ENCODE peak calls at places on chromosomes 3 and 15, in four cellular contexts. K is lower leg skin, Z is endothelial cell, W is HFF-Myc. M is an unnamed sample.

GRCh38 chr3:134333522-134334181 is 40.6 kb downstream of the AMOTL2 start:
- DNase-seq in K (peak), Z (no peak), W (no peak), M (peak)

GRCh38 chr3:128278761-128279593 is 125.7 kb downstream of the EEFSEC start:
- DNase-seq in Z (peak), K (peak), W (peak), M (no peak)

GRCh38 chr3:151268267-151269235 is 9.8 kb downstream of the P2RY14 start:
- DNase-seq in K (no peak), W (no peak), Z (no peak), M (no peak)

GRCh38 chr3:141246958-141247301 is 15.3 kb downstream of the PXYLP1 start:
- DNase-seq in K (peak), W (no peak), Z (no peak), M (no peak)

GRCh38 chr3:2876362-2876761 is 233.8 kb downstream of the IL5RA start:
- DNase-seq in Z (no peak), W (no peak), K (no peak), M (no peak)

GRCh38 chr3:184524981-184525336 is 36.6 kb upstream of the EPHB3 start:
- DNase-seq in Z (no peak), W (no peak), K (no peak), M (no peak)

GRCh38 chr3:196287066-196287404 is 491 bp downstream of the PCYT1A start:
- DNase-seq in K (no peak), W (no peak), Z (no peak), M (no peak)

GRCh38 chr3:65844370-65844769 is 194.3 kb downstream of the MAGI1 start:
- DNase-seq in K (no peak), Z (no peak), W (no peak), M (no peak)

GRCh38 chr3:120348065-120348980 is 831 bp downstream of the LRRC58 start:
- DNase-seq in Z (no peak), K (peak), W (no peak), M (peak)

GRCh38 chr3:195752066-195752465 is 31.3 kb downstream of the MUC20 start:
- DNase-seq in K (no peak), W (no peak), Z (no peak), M (no peak)

GRCh38 chr3:117045143-117045542 is 335.6 kb downstream of the TUSC7 start:
- DNase-seq in Z (no peak), K (no peak), W (no peak), M (peak)

GRCh38 chr3:197349368-197349767 is 51.0 kb upstream of the DLG1 start:
- DNase-seq in W (no peak), Z (no peak), K (no peak), M (no peak)

GRCh38 chr15:70559223-70559823 is 204.0 kb downstream of the UACA start:
- DNase-seq in Z (peak), W (no peak), K (peak), M (peak)

GRCh38 chr3:136882575-136882974 is 20.6 kb downstream of the NCK1 start:
- DNase-seq in Z (no peak), W (no peak), K (no peak), M (no peak)

GRCh38 chr15:61794881-61795280 is 265.4 kb downstream of the VPS13C start:
- DNase-seq in Z (no peak), K (no peak), W (no peak), M (no peak)

GRCh38 chr3:111882799-111883198 is 23.7 kb downstream of the PHLDB2 start:
- DNase-seq in K (no peak), W (no peak), Z (no peak), M (no peak)

GRCh38 chr3:182138388-182138787 is 426.7 kb downstream of the SOX2 start:
- DNase-seq in Z (no peak), W (no peak), K (no peak), M (no peak)

GRCh38 chr15:71207141-71207540 is 91.9 kb downstream of the THSD4 start:
- DNase-seq in W (no peak), K (peak), Z (no peak), M (no peak)

GRCh38 chr3:62757045-62757444 is 118.2 kb downstream of the CADPS start:
- DNase-seq in Z (no peak), K (no peak), W (no peak), M (no peak)

GRCh38 chr3:20141841-20142240 is 44.2 kb downstream of the SGO1 start:
- DNase-seq in K (no peak), Z (no peak), W (no peak), M (peak)

GRCh38 chr3:108406661-108407206 is 103.7 kb downstream of the MYH15 start:
- DNase-seq in W (peak), Z (peak), K (no peak), M (no peak)

GRCh38 chr15:68721886-68722285 is 98.8 kb downstream of the ANP32A start:
- DNase-seq in Z (no peak), W (no peak), K (no peak), M (no peak)

GRCh38 chr3:39361252-39361927 is 21.8 kb upstream of the SLC25A38 start:
- DNase-seq in K (no peak), Z (no peak), W (no peak), M (no peak)

GRCh38 chr3:113117511-113118302 is 93.7 kb upstream of the BOC start:
- DNase-seq in W (no peak), Z (no peak), K (no peak), M (no peak)

GRCh38 chr3:170257145-170257544 is 34.9 kb downstream of the PRKCI start:
- DNase-seq in K (no peak), Z (no peak), W (no peak), M (no peak)

GRCh38 chr3:132984181-132984580 is 54.0 kb upstream of the TMEM108 start:
- DNase-seq in W (no peak), Z (no peak), K (no peak), M (peak)

GRCh38 chr3:98986073-98986472 is 84.6 kb upstream of the DCBLD2 start:
- DNase-seq in Z (peak), W (peak), K (no peak), M (no peak)

GRCh38 chr3:141239551-141240281 is 8.1 kb downstream of the PXYLP1 start:
- DNase-seq in W (no peak), K (peak), Z (no peak), M (no peak)

GRCh38 chr15:51283026-51283425 is 55.4 kb downstream of the CYP19A1 start:
- DNase-seq in Z (no peak), W (no peak), K (no peak), M (no peak)

GRCh38 chr3:50194903-50195500 is 3.6 kb downstream of the GNAT1 start:
- DNase-seq in K (no peak), W (no peak), Z (no peak), M (no peak)

GRCh38 chr15:45857295-45857694 is 222.5 kb downstream of the SQOR start:
- DNase-seq in K (no peak), Z (no peak), W (no peak), M (no peak)

GRCh38 chr3:89114841-89115223 is 7.4 kb downstream of the EPHA3 start:
- DNase-seq in Z (no peak), K (no peak), W (no peak), M (no peak)

GRCh38 chr15:79433610-79434009 is 1.5 kb downstream of the MINAR1 start:
- DNase-seq in Z (peak), K (no peak), W (no peak), M (no peak)

GRCh38 chr15:79434361-79434760 is 2.2 kb downstream of the MINAR1 start:
- DNase-seq in Z (no peak), W (no peak), K (no peak), M (no peak)

GRCh38 chr15:79437275-79438000 is 5.3 kb downstream of the MINAR1 start:
- DNase-seq in W (no peak), K (no peak), Z (no peak), M (no peak)

GRCh38 chr15:79439236-79439635 is 7.1 kb downstream of the MINAR1 start:
- DNase-seq in W (no peak), Z (no peak), K (no peak), M (no peak)

GRCh38 chr15:79436037-79436780 is 4.1 kb downstream of the MINAR1 start:
- DNase-seq in W (no peak), K (no peak), Z (no peak), M (no peak)
- TF ChIP-seq CTCF in W (no peak), K (no peak), Z (no peak), M (no peak)

DNA sequence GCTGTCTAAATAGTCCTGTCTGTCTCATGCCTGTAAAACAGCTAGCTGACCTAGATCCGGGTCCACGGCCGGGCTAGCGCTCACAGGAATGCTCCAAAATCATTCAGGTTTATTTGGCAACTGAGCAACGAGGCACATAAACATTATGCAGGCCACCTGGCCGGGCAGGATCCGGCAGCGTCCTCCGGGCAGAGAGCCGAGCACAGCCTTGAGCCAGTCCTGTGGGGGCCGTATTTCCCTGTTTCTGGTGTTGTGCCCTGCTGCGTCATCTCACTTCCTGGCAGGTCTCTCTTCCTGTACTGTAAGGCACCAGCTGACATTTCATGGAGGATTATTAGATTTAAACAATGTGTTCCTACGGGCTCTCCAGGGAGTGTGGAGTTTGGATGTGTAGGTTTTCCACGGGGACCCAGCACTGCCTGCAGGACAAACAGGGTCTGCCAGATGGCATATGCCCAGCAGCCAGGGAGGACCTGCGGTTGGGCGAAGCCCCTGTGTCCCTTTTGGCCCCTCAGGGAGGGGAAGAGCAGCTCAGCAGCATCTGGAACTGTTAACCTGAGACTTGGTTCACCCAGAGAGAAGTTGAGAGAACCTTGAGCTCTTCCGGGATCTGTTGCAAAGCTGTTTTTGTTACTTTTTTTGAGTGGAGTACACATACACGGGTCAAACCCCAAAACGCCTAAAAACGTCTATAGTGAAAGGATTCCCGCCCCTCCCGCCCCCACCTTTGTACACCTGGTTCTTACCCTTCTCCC is 16.5 kb upstream of the LRRK1 start:
- DNase-seq in Z (no peak), W (peak), K (peak), M (peak)
- TF ChIP-seq CTCF in Z (no peak), W (no peak), K (no peak), M (no peak)

DNA sequence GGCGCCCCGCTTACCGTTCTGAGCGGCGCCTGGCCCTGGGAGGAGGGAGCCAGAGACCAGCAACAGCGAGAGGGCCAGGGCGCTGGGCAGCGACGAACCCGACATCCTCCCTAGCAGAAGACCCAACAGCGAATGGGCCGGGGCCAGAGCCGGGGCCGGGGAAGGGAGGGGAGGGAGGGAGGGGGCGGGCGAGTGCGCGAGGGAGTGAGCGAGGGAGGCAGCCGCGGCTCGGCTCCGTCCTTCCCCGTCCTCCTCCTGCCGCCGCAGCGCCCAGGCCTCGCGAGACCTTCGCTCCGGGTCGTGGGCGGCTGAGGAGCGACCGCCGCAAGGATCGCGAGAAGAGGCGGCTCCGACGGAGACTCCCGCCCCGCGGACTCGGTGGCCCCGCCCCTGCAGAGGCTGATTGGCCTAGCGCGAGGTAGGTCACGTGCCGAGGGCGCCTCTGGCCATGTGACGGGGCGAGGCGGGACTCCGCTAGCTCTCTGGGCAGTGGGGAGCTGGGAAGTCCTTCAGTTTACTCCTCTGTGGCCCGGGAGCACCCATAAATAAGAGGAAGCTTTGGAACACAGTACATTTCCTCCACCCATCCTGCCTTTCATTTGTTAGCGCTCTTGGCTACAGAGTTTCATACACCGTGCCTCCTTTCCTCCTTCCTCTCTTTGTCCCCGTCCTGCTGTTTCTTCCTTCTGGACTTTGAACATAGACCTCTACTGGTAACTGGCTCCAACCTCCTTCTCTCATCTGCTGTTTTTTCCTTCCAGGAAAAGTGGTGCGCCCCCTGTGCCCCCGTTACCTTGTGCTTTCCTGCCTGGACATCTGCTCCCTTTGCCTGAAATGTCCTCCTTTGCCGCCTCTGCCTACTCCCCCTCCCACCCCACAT is at the start of gene NPTN:
- DNase-seq in Z (peak), W (peak), K (peak), M (peak)
- TF ChIP-seq CTCF in Z (no peak), W (no peak), K (no peak), M (peak)

GRCh38 chr3:53721187-53721946 is 124.9 kb downstream of the CHDH start:
- DNase-seq in Z (no peak), W (no peak), K (no peak), M (no peak)
- TF ChIP-seq CTCF in Z (no peak), W (no peak), K (no peak), M (no peak)